ENCODE peak calls at places on chromosomes 12 and 14, in four cellular contexts. A, I, Y and D are unnamed samples.

GRCh38 chr14:59278111-59278510 is 89.6 kb downstream of the DAAM1 start:
- DNase-seq in A (peak), I (no peak), Y (no peak), D (no peak)

GRCh38 chr14:59919582-59920377 is at the start of gene LRRC9:
- DNase-seq in A (no peak), I (no peak), Y (peak), D (peak)

GRCh38 chr12:75944097-75944904 is 87.3 kb downstream of the PHLDA1 start:
- DNase-seq in A (peak), I (no peak), Y (no peak), D (no peak)

GRCh38 chr12:101857043-101857558 is 20.3 kb upstream of the DRAM1 start:
- DNase-seq in A (peak), I (no peak), Y (no peak), D (no peak)

GRCh38 chr14:70897475-70897874 is 9.8 kb upstream of the PCNX1 start:
- DNase-seq in A (peak), I (no peak), Y (no peak), D (no peak)

GRCh38 chr12:112116232-112117060 is 7.9 kb upstream of the NAA25 start:
- DNase-seq in A (peak), I (no peak), Y (peak), D (peak)

GRCh38 chr12:65556676-65557424 is 267.4 kb upstream of the HMGA2 start:
- DNase-seq in A (peak), I (peak), Y (peak), D (peak)

GRCh38 chr12:71958056-71958455 is 19.4 kb downstream of the TPH2 start:
- DNase-seq in A (peak), I (no peak), Y (no peak), D (no peak)

GRCh38 chr12:68827895-68828294 is 19.9 kb downstream of the MDM2 start:
- DNase-seq in A (no peak), I (no peak), Y (no peak), D (no peak)

GRCh38 chr14:85531594-85532391 is 1.8 kb downstream of the FLRT2 start:
- DNase-seq in A (peak), I (no peak), Y (peak), D (peak)

GRCh38 chr12:122951979-122952892 is 14.0 kb downstream of the ABCB9 start:
- DNase-seq in A (peak), I (peak), Y (peak), D (peak)

GRCh38 chr12:26011099-26011498 is 52.6 kb downstream of the RASSF8 start:
- DNase-seq in A (peak), I (no peak), Y (no peak), D (no peak)

GRCh38 chr12:52867636-52868035 is 18.8 kb upstream of the KRT78 start:
- DNase-seq in A (no peak), I (peak), Y (peak), D (peak)

GRCh38 chr12:127811988-127812387 is 455.0 kb upstream of the TMEM132C start:
- DNase-seq in A (no peak), I (no peak), Y (no peak), D (peak)

GRCh38 chr12:106291342-106291741 is 11.2 kb upstream of the TCP11L2 start:
- DNase-seq in A (no peak), I (no peak), Y (no peak), D (no peak)

GRCh38 chr12:132908145-132909029 is 21.0 kb upstream of the CHFR start:
- DNase-seq in A (peak), I (peak), Y (peak), D (peak)